ENCODE peak calls at places on chromosomes 6 and 20, in six cellular contexts. D, J, I, N, Z and R are unnamed samples.

GRCh38 chr6:110953633-110954303 is 4.7 kb upstream of the GTF3C6 start:
- DNase-seq in D (no peak), J (peak), I (no peak), N (no peak), Z (no peak), R (no peak)

GRCh38 chr6:63186970-63187369 is 24.3 kb upstream of the FKBP1C start:
- DNase-seq in D (no peak), J (no peak), I (no peak), N (no peak), Z (no peak), R (no peak)

GRCh38 chr6:21325201-21325856 is 268.2 kb upstream of the SOX4 start:
- DNase-seq in D (no peak), J (no peak), I (no peak), N (no peak), Z (no peak), R (no peak)

GRCh38 chr20:58709703-58710039 is 17.1 kb downstream of the NPEPL1 start:
- DNase-seq in D (no peak), J (no peak), I (no peak), N (no peak), Z (no peak), R (no peak)

GRCh38 chr6:48835421-48835958 is 627.6 kb downstream of the MMUT start:
- DNase-seq in D (no peak), J (peak), I (no peak), N (no peak), Z (no peak), R (no peak)

GRCh38 chr20:58458342-58459057 is 56.7 kb downstream of the APCDD1L start:
- DNase-seq in D (no peak), J (no peak), I (peak), N (no peak), Z (no peak), R (no peak)

GRCh38 chr6:89745728-89746127 is 73.9 kb downstream of the MDN1 start:
- DNase-seq in D (no peak), J (no peak), I (no peak), N (no peak), Z (no peak), R (no peak)

GRCh38 chr6:106757722-106758467 is 128.5 kb downstream of the QRSL1 start:
- DNase-seq in D (no peak), J (peak), I (no peak), N (no peak), Z (no peak), R (no peak)

GRCh38 chr20:48406462-48407235 is 421.1 kb downstream of the PREX1 start:
- DNase-seq in D (no peak), J (peak), I (no peak), N (no peak), Z (no peak), R (no peak)

GRCh38 chr6:15476631-15477380 is 186.0 kb downstream of the DTNBP1 start:
- DNase-seq in D (no peak), J (no peak), I (no peak), N (no peak), Z (no peak), R (no peak)
- TF ChIP-seq YY1 in D (no peak), J (no peak), I (no peak), N (no peak), Z (no peak), R (no peak)

GRCh38 chr6:122580731-122581130 is 29.5 kb upstream of the PKIB start:
- DNase-seq in D (peak), J (peak), I (no peak), N (no peak), Z (peak), R (no peak)
- TF ChIP-seq ZNF274 in D (no peak), J (no peak), I (no peak), N (no peak), Z (no peak), R (no peak)

DNA sequence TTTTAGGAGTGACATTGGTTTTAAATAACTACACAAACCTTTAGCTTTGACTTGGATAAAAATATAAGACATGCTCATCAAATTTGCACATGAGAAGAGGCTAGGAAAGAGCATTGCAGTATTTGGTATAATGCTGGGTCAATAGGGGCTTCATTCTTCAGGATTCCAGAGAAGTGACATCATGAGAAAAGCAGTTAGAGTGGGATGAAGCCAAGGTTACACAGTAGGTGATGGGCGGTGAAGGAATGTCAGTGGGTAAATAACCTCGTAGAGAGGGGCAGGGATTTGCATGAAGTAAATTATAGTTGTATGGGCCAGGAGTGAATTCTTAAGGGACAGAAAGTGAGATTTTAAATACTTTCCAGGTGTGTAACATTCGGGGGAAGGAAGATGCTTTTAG is 216.2 kb downstream of the RFPL4B start:
- DNase-seq in D (peak), J (no peak), I (no peak), N (peak), Z (no peak), R (peak)
- TF ChIP-seq YY1 in D (no peak), J (no peak), I (no peak), N (no peak), Z (no peak), R (no peak)

GRCh38 chr20:49595811-49596545 is 28.0 kb upstream of the PTGIS start:
- DNase-seq in D (no peak), J (no peak), I (no peak), N (no peak), Z (no peak), R (no peak)
- TF ChIP-seq ZNF274 in D (no peak), J (no peak), I (no peak), N (no peak), Z (no peak), R (no peak)

GRCh38 chr6:150857062-150857905 is 8.2 kb upstream of the MTHFD1L start:
- DNase-seq in D (peak), J (no peak), I (no peak), N (no peak), Z (peak), R (no peak)
- TF ChIP-seq YY1 in D (no peak), J (no peak), I (no peak), N (no peak), Z (no peak), R (no peak)

DNA sequence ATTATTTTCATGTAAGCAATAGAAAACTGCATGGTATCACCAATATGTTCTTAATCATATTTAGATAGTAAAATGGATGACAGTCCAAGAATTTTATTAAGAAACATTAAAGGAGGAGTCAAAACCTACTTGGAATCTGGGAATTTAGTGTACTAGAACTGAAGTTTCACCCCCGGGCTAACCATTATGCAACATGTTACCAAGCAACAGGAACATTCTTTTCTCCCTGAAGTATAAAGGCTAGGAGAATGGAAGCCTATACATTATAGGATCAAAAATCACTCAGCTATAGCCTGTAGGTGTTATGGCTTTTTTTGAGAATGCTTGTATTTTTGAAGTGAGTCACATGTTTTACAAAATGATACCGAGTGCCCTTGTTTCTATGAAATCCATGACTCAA is 538.3 kb downstream of the GRIK2 start:
- DNase-seq in D (no peak), J (no peak), I (no peak), N (no peak), Z (no peak), R (no peak)
- TF ChIP-seq ZNF274 in D (no peak), J (no peak), I (no peak), N (no peak), Z (no peak), R (no peak)

DNA sequence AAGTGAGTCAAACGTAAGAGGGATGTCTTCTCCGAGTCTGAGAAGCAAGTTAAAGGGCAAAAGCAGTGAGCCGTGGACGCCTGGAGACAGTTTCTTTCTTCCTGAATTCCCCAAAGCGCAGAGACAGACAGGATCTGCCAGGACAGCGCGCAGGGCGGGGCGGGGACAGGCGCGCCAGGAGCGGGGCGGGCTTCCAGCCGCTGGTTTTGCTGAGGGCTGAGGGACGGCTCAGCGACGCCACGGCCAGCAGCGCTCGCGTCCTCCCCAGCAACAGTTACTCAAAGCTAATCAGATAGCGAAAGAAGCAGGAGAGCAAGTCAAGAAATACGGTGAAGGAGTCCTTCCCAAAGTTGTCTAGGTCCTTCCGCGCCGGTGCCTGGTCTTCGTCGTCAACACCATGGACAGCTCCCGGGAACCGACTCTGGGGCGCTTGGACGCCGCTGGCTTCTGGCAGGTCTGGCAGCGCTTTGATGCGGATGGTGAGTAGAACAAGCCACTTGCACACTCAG is at the start of gene SCGN:
- DNase-seq in D (peak), J (peak), I (no peak), N (peak), Z (no peak), R (peak)
- TF ChIP-seq YY1 in D (no peak), J (no peak), I (no peak), N (peak), Z (no peak), R (no peak)

DNA sequence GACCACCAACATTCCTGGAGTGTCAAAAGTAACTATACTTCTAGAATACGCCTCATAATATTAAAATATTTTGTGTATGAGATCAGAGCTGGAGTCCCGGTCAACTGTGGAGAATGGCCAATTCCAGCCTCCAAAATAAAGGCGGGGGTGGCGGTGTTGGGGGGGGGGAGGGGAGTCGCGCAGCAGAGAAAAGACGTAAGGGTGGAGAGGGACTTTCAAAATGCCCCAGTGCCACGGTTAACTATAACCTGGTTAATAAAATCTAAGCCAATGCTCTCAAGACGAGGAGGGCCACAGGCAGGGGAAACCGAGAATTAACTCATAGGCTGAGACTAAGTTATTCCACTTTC is 1.3 kb downstream of the NUP153 start:
- DNase-seq in D (peak), J (peak), I (no peak), N (no peak), Z (peak), R (no peak)
- TF ChIP-seq ZNF274 in D (no peak), J (no peak), I (no peak), N (no peak), Z (no peak), R (no peak)

DNA sequence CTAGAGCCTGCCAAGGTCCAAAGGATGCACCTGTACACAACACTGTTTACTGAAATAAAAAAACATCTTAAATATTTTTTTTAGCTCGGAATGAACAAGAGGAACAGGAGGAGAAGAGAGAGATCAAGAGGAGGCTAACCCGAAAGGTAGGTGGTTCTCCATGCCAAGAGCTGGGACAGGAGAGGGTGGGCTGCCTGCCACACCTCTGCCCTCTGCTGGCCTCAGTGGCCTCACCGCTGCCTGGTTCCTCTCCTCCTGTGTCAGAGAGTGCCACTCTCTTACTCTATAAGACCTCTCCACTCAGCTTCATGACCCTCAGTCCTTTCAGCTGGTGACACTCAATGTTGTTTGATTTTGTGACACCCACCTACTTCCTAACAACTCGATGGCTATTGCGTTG is 50.2 kb downstream of the TBC1D7 start:
- DNase-seq in D (no peak), J (peak), I (no peak), N (peak), Z (no peak), R (no peak)
- TF ChIP-seq YY1 in D (no peak), J (no peak), I (peak), N (no peak), Z (no peak), R (no peak)